ENCODE peak calls at places on chromosomes 2 and 18, in four cellular contexts. T is kidney epithelial cell, D is WERI-Rb-1, J is BJ. I is an unnamed sample.

GRCh38 chr2:8999802-9000201 is 3.7 kb downstream of the MBOAT2 start:
- DNase-seq in T (no peak), D (no peak), J (no peak), I (no peak)

GRCh38 chr2:160387558-160388262 is 105.9 kb downstream of the RBMS1 start:
- DNase-seq in T (no peak), D (no peak), J (peak; percentile 96), I (no peak)

GRCh38 chr2:131040661-131041401 is 52.4 kb downstream of the FAM168B start:
- DNase-seq in T (no peak), D (no peak), J (no peak), I (no peak)

GRCh38 chr2:180190851-180191250 is 183.8 kb upstream of the CWC22 start:
- DNase-seq in T (no peak), D (no peak), J (no peak), I (no peak)

GRCh38 chr2:159351977-159352376 is 65.5 kb upstream of the WDSUB1 start:
- DNase-seq in T (no peak), D (no peak), J (no peak), I (no peak)

GRCh38 chr2:62266433-62267038 is 70.6 kb downstream of the B3GNT2 start:
- DNase-seq in T (peak; percentile 76), D (no peak), J (peak; percentile 49), I (no peak)

GRCh38 chr2:127820080-127820668 is 9.2 kb upstream of the WDR33 start:
- DNase-seq in T (no peak), D (no peak), J (no peak), I (no peak)

GRCh38 chr2:133986881-133987793 is 266.7 kb upstream of the MGAT5 start:
- DNase-seq in T (no peak), D (peak; percentile 80), J (no peak), I (no peak)

GRCh38 chr2:70939847-70940580 is 4.3 kb downstream of the ATP6V1B1 start:
- DNase-seq in T (no peak), D (no peak), J (no peak), I (no peak)

GRCh38 chr2:165273176-165273575 is 34.0 kb downstream of the SCN2A start:
- DNase-seq in T (no peak), D (no peak), J (no peak), I (no peak)

GRCh38 chr2:214591359-214591758 is 180.5 kb downstream of the VWC2L start:
- DNase-seq in T (no peak), D (no peak), J (no peak), I (no peak)

DNA sequence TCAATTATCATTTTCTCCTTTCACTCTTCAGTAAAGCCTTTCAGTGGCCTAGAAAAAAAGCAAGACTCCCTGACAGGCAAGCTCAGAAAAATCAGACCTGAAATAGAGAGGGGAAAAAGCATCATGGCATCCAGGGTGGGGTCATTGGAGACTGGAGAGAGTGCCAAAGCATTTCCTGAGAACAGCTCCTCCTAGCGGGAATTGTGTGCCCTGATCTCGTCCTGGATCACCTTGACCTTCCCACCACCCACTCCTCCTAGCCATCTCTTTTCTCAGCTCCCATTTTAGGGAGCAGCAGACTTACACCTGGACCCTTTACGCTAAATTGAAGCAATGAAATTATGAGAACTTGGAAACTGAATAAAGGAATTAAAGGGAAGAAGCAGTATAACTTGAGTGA is 176.6 kb downstream of the VWC2L start:
- DNase-seq in T (no peak), D (no peak), J (no peak), I (no peak)
- TF ChIP-seq CTCF in T (peak; percentile 30), D (peak; percentile 20), J (no peak), I (no peak)

GRCh38 chr2:238376884-238377391 is 49.8 kb upstream of the ASB1 start:
- DNase-seq in T (no peak), D (no peak), J (no peak), I (no peak)
- TF ChIP-seq CTCF in T (no peak), D (no peak), J (no peak), I (no peak)

GRCh38 chr2:111100765-111101162 is 19.9 kb upstream of the BCL2L11 start:
- DNase-seq in T (no peak), D (no peak), J (no peak), I (peak; percentile 45)
- TF ChIP-seq CTCF in T (peak; percentile 15), D (no peak), J (no peak), I (no peak)

GRCh38 chr2:59589881-59590280 is 963.6 kb downstream of the BCL11A start:
- DNase-seq in T (no peak), D (no peak), J (no peak), I (no peak)

GRCh38 chr2:59590802-59591201 is 962.7 kb downstream of the BCL11A start:
- DNase-seq in T (no peak), D (no peak), J (no peak), I (no peak)

GRCh38 chr2:59585657-59586056 is 967.8 kb downstream of the BCL11A start:
- DNase-seq in T (no peak), D (no peak), J (no peak), I (no peak)

GRCh38 chr2:59583173-59583765 is 970.2 kb downstream of the BCL11A start:
- DNase-seq in T (no peak), D (no peak), J (no peak), I (no peak)

DNA sequence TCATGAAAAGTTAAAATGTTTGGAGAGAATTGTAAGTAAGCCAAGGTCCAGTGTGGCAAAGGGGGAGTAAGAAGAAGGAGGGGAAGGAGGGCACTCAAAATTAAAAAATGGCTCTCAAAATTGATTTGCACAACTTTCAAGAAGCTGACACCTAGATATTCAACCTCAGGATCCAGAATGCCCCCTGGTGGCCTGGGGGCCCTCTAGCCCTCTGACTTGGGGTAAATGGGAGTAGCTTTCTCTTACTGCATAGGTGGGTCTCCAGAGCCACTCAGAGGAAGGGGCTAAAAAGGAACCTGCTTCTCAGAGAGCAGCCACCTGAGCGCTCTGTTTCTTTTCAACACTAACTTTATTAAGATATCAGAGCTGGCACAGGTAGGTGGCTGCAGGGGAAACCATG is 968.5 kb downstream of the BCL11A start:
- DNase-seq in T (no peak), D (peak; percentile 83), J (no peak), I (no peak)
- TF ChIP-seq CTCF in T (peak; percentile 39), D (peak; percentile 85), J (no peak), I (no peak)

GRCh38 chr2:30670453-30670852 is 136.8 kb downstream of the CAPN13 start:
- DNase-seq in T (no peak), D (no peak), J (no peak), I (no peak)
- TF ChIP-seq CTCF in T (no peak), D (peak; percentile 40), J (no peak), I (no peak)

DNA sequence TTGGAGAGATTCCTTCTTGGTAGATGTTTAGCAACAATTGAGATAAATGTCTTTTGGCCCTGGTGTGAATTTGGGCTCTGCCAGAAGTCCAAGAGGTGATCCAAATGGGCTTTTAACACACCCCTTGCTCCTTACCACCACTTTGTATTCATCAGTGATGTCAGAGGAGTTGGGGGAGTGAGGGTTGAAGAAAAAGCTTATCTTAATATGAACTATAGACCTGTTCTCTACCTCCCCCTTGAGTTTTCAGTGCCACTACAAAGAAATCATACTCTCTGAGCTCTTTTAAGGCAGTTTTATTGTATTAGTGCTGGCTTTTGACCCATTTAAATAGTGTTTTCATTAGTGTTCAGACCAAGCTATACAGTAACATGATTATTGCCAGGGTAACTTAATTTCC is 229.1 kb downstream of the PHLPP1 start:
- DNase-seq in T (no peak), D (no peak), J (no peak), I (no peak)
- TF ChIP-seq CTCF in T (no peak), D (no peak), J (no peak), I (no peak)

I was measured in GM13976.